ENCODE peak calls at places on chromosomes 6 and 20, in four cellular contexts. L is Calu3, S is colonic mucosa, H is neural crest cell. N is an unnamed sample.

GRCh38 chr6:133097208-133097607 is 143.9 kb upstream of the EYA4 start:
- DNase-seq in S (no peak), L (no peak), H (no peak), N (no peak)

GRCh38 chr20:56974499-56975250 is 291.8 kb downstream of the BMP7 start:
- DNase-seq in H (peak), S (peak), L (peak), N (peak)

GRCh38 chr6:144581807-144582537 is 296.8 kb downstream of the UTRN start:
- DNase-seq in H (no peak), L (peak), S (peak), N (peak)

GRCh38 chr6:6436946-6437345 is 116.5 kb upstream of the F13A1 start:
- DNase-seq in L (no peak), S (no peak), H (no peak), N (no peak)

GRCh38 chr6:166572370-166573261 is 13.9 kb downstream of the RAMACL start:
- DNase-seq in H (no peak), L (no peak), S (no peak), N (no peak)

GRCh38 chr20:51185277-51185676 is 162.4 kb upstream of the KCNG1 start:
- DNase-seq in L (no peak), S (no peak), H (no peak), N (no peak)

GRCh38 chr6:131914967-131915751 is 36.0 kb downstream of the CCN2 start:
- DNase-seq in S (peak), L (peak), H (peak), N (peak)

GRCh38 chr6:34696189-34696738 is 303 bp downstream of the ILRUN start:
- DNase-seq in H (no peak), L (no peak), S (no peak), N (no peak)

GRCh38 chr6:106116125-106116524 is 30.0 kb downstream of the PRDM1 start:
- DNase-seq in L (no peak), S (no peak), H (no peak), N (no peak)

GRCh38 chr20:23061713-23062561 is 12.5 kb upstream of the THBD start:
- DNase-seq in S (no peak), L (no peak), H (no peak), N (no peak)

GRCh38 chr6:26555505-26556262 is 17.5 kb downstream of the HMGN4 start:
- DNase-seq in L (no peak), H (no peak), S (no peak), N (no peak)

GRCh38 chr20:11452326-11452725 is 465.4 kb upstream of the BTBD3 start:
- DNase-seq in L (no peak), S (no peak), H (no peak), N (no peak)

GRCh38 chr6:163780993-163781392 is 366.5 kb downstream of the QKI start:
- DNase-seq in S (no peak), L (no peak), H (peak), N (no peak)

GRCh38 chr6:43699564-43700186 is 12.1 kb upstream of the MRPS18A start:
- DNase-seq in S (peak), H (no peak), L (peak), N (no peak)

GRCh38 chr6:136959471-136959891 is 37.4 kb downstream of the SLC35D3 start:
- DNase-seq in L (peak), H (no peak), S (peak), N (no peak)

GRCh38 chr6:85494551-85495337 is 44.9 kb downstream of the NT5E start:
- DNase-seq in L (no peak), H (no peak), S (no peak), N (no peak)

GRCh38 chr20:57652865-57653545 is 32.8 kb upstream of the ZBP1 start:
- DNase-seq in L (peak), H (no peak), S (peak), N (no peak)

GRCh38 chr6:32968770-32969684 is 633 bp downstream of the BRD2 start:
- DNase-seq in S (peak), H (peak), L (peak), N (peak)
- TF ChIP-seq CTCF in S (no peak), H (peak), L (no peak), N (no peak)

GRCh38 chr6:28983838-28984237 is 21.3 kb downstream of the ZNF311 start:
- DNase-seq in L (no peak), S (no peak), H (no peak), N (no peak)

GRCh38 chr6:28985396-28986164 is 19.5 kb downstream of the ZNF311 start:
- DNase-seq in S (peak), H (peak), L (peak), N (peak)

DNA sequence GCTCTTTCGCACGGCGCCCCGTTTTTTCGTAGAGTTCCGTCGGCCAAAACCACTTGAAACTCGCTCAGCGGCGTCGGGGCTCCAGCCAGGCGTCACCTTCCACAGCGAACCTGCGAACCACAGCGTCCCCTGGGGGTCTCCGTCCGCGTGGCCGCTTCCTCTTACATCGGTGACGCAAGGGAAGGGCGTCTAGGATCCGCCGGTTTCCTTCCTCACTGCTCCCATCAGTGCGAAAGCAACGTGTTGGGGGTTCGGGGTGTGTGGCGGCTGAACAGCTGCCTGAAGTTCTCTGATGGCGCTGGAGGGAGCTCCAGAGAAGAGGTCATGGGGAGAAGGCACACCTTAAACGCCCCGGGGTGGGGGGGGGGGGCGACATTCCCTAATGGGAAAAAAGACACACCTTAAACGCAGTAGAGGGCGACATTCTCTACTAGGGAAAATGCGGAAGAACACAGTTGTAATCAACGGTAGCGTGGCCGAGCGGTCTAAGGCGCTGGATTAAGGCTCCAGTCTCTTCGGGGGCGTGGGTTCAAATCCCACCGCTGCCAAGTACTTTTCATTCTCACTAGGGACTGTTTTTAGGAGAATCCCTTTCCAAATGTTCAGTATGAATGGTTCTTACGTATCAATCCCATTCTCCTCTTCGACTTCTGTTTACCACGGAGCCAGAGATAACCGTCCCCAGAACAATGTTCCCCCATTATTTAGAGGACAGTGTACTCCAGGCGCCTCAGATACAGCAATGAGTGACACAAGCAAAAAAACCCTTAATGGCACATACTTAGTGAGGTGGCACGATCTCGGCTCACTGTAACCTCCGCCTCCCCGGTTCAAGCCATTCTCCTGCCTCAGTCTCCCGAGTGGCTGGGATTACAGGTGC is 16.3 kb downstream of the ZNF311 start:
- DNase-seq in S (peak), L (no peak), H (peak), N (peak)
- TF ChIP-seq CTCF in S (no peak), L (no peak), H (peak), N (peak)

DNA sequence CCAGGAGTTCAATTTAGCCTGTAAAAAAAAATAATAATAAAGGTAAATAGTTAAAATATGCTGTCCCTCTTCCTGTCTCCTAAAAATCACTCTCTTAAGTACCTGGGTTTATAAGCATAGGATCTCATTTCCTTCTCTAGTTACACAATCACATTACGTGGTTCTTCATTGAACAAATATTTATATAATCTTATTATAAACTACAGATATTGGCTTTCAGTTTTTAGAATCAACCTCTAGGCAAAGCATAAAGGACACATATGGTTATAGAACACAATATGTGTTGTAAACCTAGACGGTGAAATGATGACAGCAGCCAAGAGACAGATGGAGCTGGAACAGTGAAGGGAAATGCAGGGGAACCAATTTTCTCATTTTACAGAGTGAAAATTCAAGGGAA is 83.0 kb upstream of the CDYL start:
- DNase-seq in H (no peak), S (no peak), L (no peak), N (no peak)
- TF ChIP-seq CTCF in H (no peak), S (no peak), L (no peak), N (no peak)

DNA sequence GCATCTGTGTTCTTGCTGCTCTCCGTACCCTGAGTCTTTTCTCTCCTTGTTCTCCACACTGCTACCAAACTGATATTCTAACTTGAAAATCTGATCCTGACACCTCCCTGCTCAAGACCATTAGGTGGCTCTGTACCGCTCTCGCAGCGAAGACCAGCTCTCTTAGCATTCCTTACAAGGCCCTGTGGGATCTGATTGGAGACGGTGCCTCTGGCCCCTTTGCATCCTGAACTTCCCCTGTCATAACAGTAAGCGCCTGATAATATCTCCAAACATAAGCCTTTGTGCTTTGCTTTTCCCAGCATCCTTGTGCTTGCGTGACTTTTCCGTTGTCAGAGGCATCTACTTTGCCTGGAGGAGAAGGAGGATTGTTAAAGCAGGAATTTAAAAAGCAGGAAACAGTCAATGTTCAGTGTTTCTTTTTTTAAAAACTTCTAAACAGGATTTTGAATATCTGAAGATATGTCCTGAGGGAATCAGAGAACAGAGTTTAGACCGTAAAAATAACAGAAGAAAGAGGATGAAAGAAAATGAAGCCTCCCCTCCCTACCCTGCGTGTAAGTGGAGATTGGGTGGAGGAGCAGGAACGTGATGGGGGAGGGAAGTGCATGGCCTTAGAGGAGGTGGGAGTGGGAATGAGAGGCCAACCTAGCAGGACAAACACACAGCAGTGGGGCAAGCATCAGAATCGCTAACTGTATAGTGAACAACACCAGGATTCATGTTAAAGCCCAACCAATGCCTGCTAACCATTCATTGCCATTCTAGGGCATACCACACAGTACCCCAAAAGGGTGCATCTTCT is 89.2 kb upstream of the STMND1 start:
- DNase-seq in S (no peak), L (no peak), H (no peak), N (no peak)
- TF ChIP-seq CTCF in S (no peak), L (no peak), H (no peak), N (no peak)

DNA sequence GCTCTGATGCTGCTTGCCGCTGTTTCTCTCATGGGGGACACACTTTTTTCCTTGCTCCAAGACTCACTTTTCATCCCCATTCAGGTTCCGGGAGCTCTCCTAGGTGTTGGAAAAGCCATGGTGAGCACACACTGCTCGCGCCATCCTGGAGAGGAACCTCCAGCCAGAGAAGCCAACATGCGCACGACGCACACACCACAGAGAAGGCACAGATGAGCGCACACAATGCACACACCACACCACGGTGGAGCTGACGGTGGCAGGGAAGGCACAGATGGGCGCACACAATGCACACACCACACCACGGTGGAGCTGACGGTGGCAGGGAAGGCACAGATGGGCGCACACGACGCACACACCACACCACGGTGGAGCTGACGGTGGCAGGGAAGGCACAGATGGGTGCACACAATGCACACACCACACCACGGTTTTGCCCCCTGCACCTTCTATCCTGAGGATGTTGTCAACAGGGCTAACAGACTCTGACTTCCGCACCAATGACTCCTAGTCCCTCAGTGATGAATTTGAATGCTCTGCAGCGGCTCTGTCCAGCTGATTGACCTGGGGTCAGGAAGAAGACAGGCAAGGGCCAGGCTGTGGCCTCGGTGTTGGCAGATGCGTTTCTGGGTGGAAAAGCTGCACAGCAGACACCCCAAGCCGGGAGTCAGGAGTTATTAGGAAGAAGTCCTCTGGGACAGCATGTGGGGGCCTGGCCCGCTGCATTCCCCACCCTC is 154.8 kb downstream of the ERMARD start:
- DNase-seq in L (no peak), H (no peak), S (no peak), N (no peak)
- TF ChIP-seq CTCF in L (no peak), H (no peak), S (no peak), N (no peak)

GRCh38 chr6:15220062-15220461 is 25.8 kb upstream of the JARID2 start:
- DNase-seq in L (no peak), H (no peak), S (no peak), N (no peak)

GRCh38 chr6:15213838-15214398 is 32.0 kb upstream of the JARID2 start:
- DNase-seq in L (no peak), H (no peak), S (no peak), N (no peak)

DNA sequence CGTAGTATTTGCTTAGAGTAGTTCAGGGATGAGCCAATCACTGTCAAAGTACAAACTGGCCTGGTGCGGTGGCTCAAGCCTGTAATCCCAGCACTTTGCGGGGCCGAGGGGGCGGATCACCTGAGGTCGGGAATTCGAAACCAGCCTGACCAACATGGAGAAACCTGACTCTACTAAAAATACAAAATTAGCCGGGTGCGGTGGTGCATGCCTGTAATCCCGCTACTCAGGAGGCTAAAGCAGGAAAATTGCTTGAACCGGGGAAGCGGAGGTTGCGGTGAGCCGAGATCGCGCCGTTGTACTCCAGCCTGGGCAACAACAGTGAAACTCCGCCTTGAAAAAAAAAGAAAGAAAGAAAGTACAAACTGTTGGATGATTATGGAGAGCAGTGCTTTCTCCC is 27.5 kb upstream of the JARID2 start:
- DNase-seq in H (no peak), S (no peak), L (no peak), N (no peak)
- TF ChIP-seq CTCF in H (no peak), S (no peak), L (no peak), N (no peak)

GRCh38 chr20:41340327-41341055 is at the start of gene LPIN3:
- DNase-seq in L (peak), H (peak), S (peak), N (peak)
- TF ChIP-seq CTCF in L (no peak), H (no peak), S (no peak), N (peak)

DNA sequence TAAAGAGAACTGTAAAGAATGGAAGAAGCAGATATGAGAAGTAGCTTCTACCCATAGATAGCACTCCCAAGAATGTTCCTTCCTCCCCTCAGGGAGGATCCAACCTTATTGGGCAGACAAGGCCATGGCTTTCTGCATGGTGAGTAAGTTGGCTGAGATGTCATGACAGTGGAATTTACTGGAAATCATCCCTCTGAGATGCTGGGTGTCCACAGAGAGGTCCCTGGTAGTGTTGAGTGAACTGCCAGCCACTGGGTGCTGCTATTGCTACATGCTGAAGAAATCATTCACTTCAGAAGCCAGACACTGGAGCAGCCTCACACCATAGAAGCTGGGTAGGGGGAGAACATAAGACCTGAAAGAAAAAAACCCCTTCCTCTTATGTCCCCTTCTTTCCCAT is 46.4 kb upstream of the FERMT1 start:
- DNase-seq in L (no peak), H (no peak), S (no peak), N (no peak)
- TF ChIP-seq CTCF in L (no peak), H (no peak), S (no peak), N (no peak)

GRCh38 chr6:31474871-31475286 is 23.1 kb upstream of the MICB start:
- DNase-seq in S (no peak), L (peak), H (no peak), N (peak)
- TF ChIP-seq CTCF in S (no peak), L (peak), H (peak), N (peak)